ENCODE peak calls at places on chromosome 21, in five cellular contexts. D is stimulated activated CD4-positive, alpha-beta T cell treated with anti-CD3 and anti-CD28 coated beads, Interleukin-15, amount 100 ng/mL, for 1 hour; S is COR-L47; R is ELR; M is Jurkat, Clone E6-1. W is an unnamed sample.

GRCh38 chr21:35737899-35738341 is 322.4 kb downstream of the SETD4 start:
- DNase-seq in D (no peak), S (no peak), R (no peak), M (no peak), W (no peak)

GRCh38 chr21:35011681-35012080 is 37.4 kb downstream of the RUNX1 start:
- DNase-seq in D (no peak), S (no peak), R (peak), M (peak), W (no peak)

GRCh38 chr21:32693581-32693980 is 34.2 kb downstream of the SYNJ1 start:
- DNase-seq in D (no peak), S (no peak), R (no peak), M (no peak), W (no peak)

GRCh38 chr21:36693144-36694040 is 5.5 kb upstream of the SIM2 start:
- DNase-seq in D (no peak), S (no peak), R (no peak), M (no peak), W (peak)

GRCh38 chr21:43590220-43590619 is 69.1 kb downstream of the HSF2BP start:
- DNase-seq in D (no peak), S (no peak), R (peak), M (no peak), W (no peak)

GRCh38 chr21:34072145-34073031 is 990 bp upstream of the MRPS6 start:
- DNase-seq in D (no peak), S (no peak), R (peak), M (no peak), W (no peak)

GRCh38 chr21:42056996-42057689 is 14.0 kb upstream of the UMODL1 start:
- DNase-seq in D (no peak), S (peak), R (peak), M (no peak), W (no peak)

GRCh38 chr21:27802816-27803475 is 836.1 kb upstream of the ADAMTS5 start:
- DNase-seq in D (no peak), S (no peak), R (peak), M (peak), W (peak)

GRCh38 chr21:33691945-33692594 is 49.8 kb downstream of the ITSN1 start:
- DNase-seq in D (no peak), S (no peak), R (no peak), M (no peak), W (no peak)

GRCh38 chr21:35768187-35768586 is 292.1 kb downstream of the SETD4 start:
- DNase-seq in D (no peak), S (no peak), R (no peak), M (no peak), W (no peak)

GRCh38 chr21:36917487-36918158 is 48.8 kb downstream of the HLCS start:
- DNase-seq in D (no peak), S (no peak), R (peak), M (no peak), W (no peak)

GRCh38 chr21:45228171-45228641 is 59.5 kb downstream of the POFUT2 start:
- DNase-seq in D (peak), S (no peak), R (peak), M (no peak), W (no peak)

GRCh38 chr21:17585875-17586450 is 26.7 kb downstream of the BTG3 start:
- DNase-seq in D (no peak), S (peak), R (peak), M (peak), W (peak)

GRCh38 chr21:45763506-45763905 is 120.0 kb downstream of the PCBP3 start:
- DNase-seq in D (no peak), S (no peak), R (no peak), M (no peak), W (no peak)